ENCODE peak calls at places on chromosome 18, in seven cellular contexts. G is CD4-positive, alpha-beta T cell; S is adrenal gland; C is cardiac muscle cell; K is neural crest cell; T is PC-3; M is heart right ventricle. R is an unnamed sample.

GRCh38 chr18:79093986-79094385 is 24.8 kb downstream of the ATP9B start:
- DNase-seq in M (no peak), T (no peak), S (no peak), G (no peak), K (no peak), C (no peak), R (no peak)

GRCh38 chr18:8301427-8302172 is 307.6 kb upstream of the RAB12 start:
- DNase-seq in S (no peak), C (peak), M (no peak), T (peak), G (no peak), K (no peak), R (no peak)

GRCh38 chr18:34990571-34990970 is 50.6 kb upstream of the MAPRE2 start:
- DNase-seq in S (peak), K (no peak), T (peak), G (no peak), M (no peak), C (no peak), R (no peak)

GRCh38 chr18:70072678-70073077 is 125.0 kb upstream of the CD226 start:
- DNase-seq in G (no peak), K (no peak), S (no peak), M (no peak), C (peak), T (peak), R (no peak)

GRCh38 chr18:50638623-50639398 is 78.9 kb downstream of the MAPK4 start:
- DNase-seq in T (no peak), C (peak), K (no peak), G (no peak), S (no peak), M (no peak), R (no peak)

GRCh38 chr18:45324489-45325111 is 290.7 kb upstream of the SLC14A2 start:
- DNase-seq in K (no peak), S (peak), M (no peak), C (no peak), T (peak), G (no peak), R (peak)

GRCh38 chr18:44309185-44309584 is 371.5 kb upstream of the SETBP1 start:
- DNase-seq in K (no peak), C (no peak), M (no peak), S (no peak), G (no peak), T (peak), R (no peak)

GRCh38 chr18:77161954-77162353 is 29.4 kb upstream of the MBP start:
- DNase-seq in G (no peak), T (peak), C (no peak), M (no peak), S (no peak), K (no peak), R (no peak)

GRCh38 chr18:29840101-29840500 is 1202.4 kb downstream of the DSC3 start:
- DNase-seq in G (no peak), T (peak), S (no peak), K (no peak), C (no peak), M (no peak), R (no peak)

GRCh38 chr18:79396431-79397287 is 929 bp downstream of the NFATC1 start:
- DNase-seq in G (peak), C (peak), M (peak), K (no peak), S (no peak), T (peak), R (peak)

GRCh38 chr18:7750095-7750663 is 183.1 kb downstream of the PTPRM start:
- DNase-seq in G (no peak), K (no peak), M (no peak), T (no peak), S (no peak), C (no peak), R (no peak)

GRCh38 chr18:46518438-46518837 is 138.6 kb downstream of the LOXHD1 start:
- DNase-seq in K (no peak), C (peak), G (no peak), M (peak), T (peak), S (no peak), R (no peak)

GRCh38 chr18:59837586-59837985 is 62.2 kb upstream of the PMAIP1 start:
- DNase-seq in G (peak), S (peak), C (peak), K (peak), T (peak), M (peak), R (peak)

GRCh38 chr18:44198296-44199284 is 482.1 kb upstream of the SETBP1 start:
- DNase-seq in G (no peak), C (no peak), T (no peak), K (no peak), S (no peak), M (no peak), R (no peak)

GRCh38 chr18:45567123-45567522 is 48.2 kb upstream of the SLC14A2 start:
- DNase-seq in C (peak), T (no peak), M (no peak), K (no peak), G (no peak), S (peak), R (no peak)

GRCh38 chr18:13566941-13567762 is 159.2 kb downstream of the FAM210A start:
- DNase-seq in C (peak), M (peak), K (no peak), G (no peak), S (peak), T (no peak), R (peak)

GRCh38 chr18:59570101-59570875 is 126.9 kb downstream of the CCBE1 start:
- DNase-seq in G (no peak), M (no peak), T (no peak), K (peak), C (no peak), S (no peak), R (no peak)

GRCh38 chr18:50629148-50629631 is 69.3 kb downstream of the MAPK4 start:
- DNase-seq in K (no peak), G (no peak), T (peak), M (no peak), S (no peak), C (no peak), R (no peak)

GRCh38 chr18:42255908-42256765 is 301.1 kb downstream of the PIK3C3 start:
- DNase-seq in M (no peak), S (no peak), K (no peak), T (no peak), G (no peak), C (no peak), R (no peak)

GRCh38 chr18:3594760-3595241 is 144.8 kb downstream of the TGIF1 start:
- DNase-seq in M (no peak), K (no peak), T (peak), C (no peak), S (peak), G (no peak), R (no peak)

GRCh38 chr18:46706968-46707367 is 49.9 kb downstream of the ST8SIA5 start:
- DNase-seq in C (no peak), M (no peak), K (no peak), S (peak), G (no peak), T (peak), R (no peak)

GRCh38 chr18:76713432-76713831 is 108.9 kb upstream of the ZNF236 start:
- DNase-seq in K (no peak), T (no peak), S (no peak), C (no peak), M (no peak), G (no peak), R (no peak)

GRCh38 chr18:77547757-77548156 is 298.1 kb downstream of the GALR1 start:
- DNase-seq in S (no peak), T (no peak), C (no peak), K (no peak), G (no peak), M (peak), R (no peak)

GRCh38 chr18:45384137-45384998 is 230.9 kb upstream of the SLC14A2 start:
- DNase-seq in M (peak), G (no peak), C (peak), K (peak), T (peak), S (peak), R (peak)

GRCh38 chr18:70261141-70261788 is 27.6 kb upstream of the SOCS6 start:
- DNase-seq in C (no peak), S (no peak), G (no peak), T (no peak), K (no peak), M (no peak), R (no peak)

GRCh38 chr18:26579941-26580618 is 31.7 kb upstream of the KCTD1 start:
- DNase-seq in T (peak), C (no peak), K (no peak), S (no peak), G (no peak), M (no peak), R (peak)

GRCh38 chr18:58362027-58362575 is 266.8 kb downstream of the ALPK2 start:
- DNase-seq in G (no peak), C (no peak), S (no peak), T (peak), M (peak), K (no peak), R (no peak)

GRCh38 chr18:62634471-62634870 is 80.9 kb upstream of the PHLPP1 start:
- DNase-seq in M (no peak), S (no peak), G (no peak), C (no peak), K (no peak), T (peak), R (no peak)

GRCh38 chr18:13381907-13382682 is 163.5 kb downstream of the LDLRAD4 start:
- DNase-seq in T (no peak), S (peak), G (no peak), M (peak), K (no peak), C (peak), R (peak)

DNA sequence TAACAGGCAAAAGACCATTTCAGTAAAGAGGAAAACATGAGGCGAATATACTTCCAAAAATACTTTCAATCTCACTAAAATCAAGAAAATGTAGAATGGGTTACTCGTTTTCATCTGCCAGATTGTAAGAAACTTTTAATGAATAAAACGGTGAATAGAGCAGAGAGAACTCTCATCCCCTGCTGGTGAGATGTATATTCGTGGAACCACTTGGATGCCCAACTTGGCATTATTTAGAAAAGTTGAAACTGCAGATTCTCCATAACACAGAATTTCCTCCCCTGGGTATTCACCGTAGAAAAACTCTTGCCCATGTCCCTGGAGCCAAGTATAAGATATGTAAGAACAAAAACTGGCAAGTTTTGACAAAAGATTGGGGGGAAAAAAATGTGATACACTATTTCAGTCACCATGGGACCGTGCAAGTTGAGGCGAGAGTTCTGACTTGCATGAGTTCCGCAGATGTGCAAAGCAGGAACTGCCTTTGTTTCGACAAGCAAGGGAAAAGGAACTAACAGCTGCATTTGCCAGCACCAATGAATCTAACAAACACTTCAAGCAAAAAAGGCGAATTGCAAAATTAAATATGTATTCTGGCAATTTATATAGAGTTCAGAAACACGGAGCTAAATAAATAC is 14.8 kb downstream of the TIMM21 start:
- DNase-seq in T (no peak), K (no peak), G (no peak), M (no peak), C (no peak), S (no peak), R (no peak)
- TF ChIP-seq CTCF in T (no peak), K (no peak), G (no peak), M (no peak), C (no peak), S (no peak), R (no peak)

DNA sequence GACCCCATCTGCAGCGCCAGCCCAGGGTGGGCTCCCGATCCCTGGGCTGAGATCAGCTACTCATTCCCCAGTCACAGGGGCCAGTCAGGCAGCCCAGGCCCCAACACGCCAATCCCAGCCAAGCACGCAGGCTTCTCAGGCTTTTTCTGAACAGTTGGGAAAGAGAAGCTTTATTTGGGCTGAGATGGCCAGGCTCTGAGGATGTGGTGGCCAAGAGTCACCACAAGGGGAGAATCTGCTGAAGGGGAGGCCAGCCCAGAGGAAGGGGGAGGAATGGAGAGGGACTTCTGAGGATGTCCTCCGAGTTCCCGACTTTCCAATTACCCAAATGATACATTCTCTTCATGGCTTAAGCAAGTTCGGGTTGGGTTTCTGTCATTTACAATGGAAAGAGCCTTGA is 2.8 kb upstream of the DIPK1C start:
- DNase-seq in S (no peak), K (no peak), G (no peak), T (no peak), M (no peak), C (no peak), R (no peak)
- TF ChIP-seq CTCF in S (no peak), K (peak), G (no peak), T (no peak), M (peak), C (peak), R (no peak)

GRCh38 chr18:12092398-12093229 is 1.0 kb upstream of the ANKRD62 start:
- DNase-seq in K (no peak), G (no peak), M (no peak), T (peak), S (no peak), C (peak), R (no peak)
- TF ChIP-seq CTCF in K (peak), G (no peak), M (peak), T (peak), S (no peak), C (no peak), R (no peak)

GRCh38 chr18:36412778-36413177 is 115.3 kb downstream of the FHOD3 start:
- DNase-seq in C (peak), S (no peak), T (peak), G (no peak), M (no peak), K (no peak), R (no peak)
- TF ChIP-seq CTCF in C (peak), S (no peak), T (peak), G (no peak), M (peak), K (peak), R (no peak)

GRCh38 chr18:48776641-48777025 is 174.1 kb downstream of the SMAD7 start:
- DNase-seq in T (no peak), S (no peak), C (no peak), K (no peak), M (no peak), G (no peak), R (no peak)

GRCh38 chr18:48776161-48776555 is 174.6 kb downstream of the SMAD7 start:
- DNase-seq in S (no peak), C (no peak), M (no peak), G (no peak), T (no peak), K (no peak), R (no peak)

GRCh38 chr18:48778344-48779011 is 172.3 kb downstream of the SMAD7 start:
- DNase-seq in C (no peak), S (no peak), K (no peak), T (no peak), G (no peak), M (no peak), R (no peak)

GRCh38 chr18:48777026-48777736 is 173.6 kb downstream of the SMAD7 start:
- DNase-seq in G (peak), K (peak), C (peak), M (no peak), T (peak), S (peak), R (no peak)

DNA sequence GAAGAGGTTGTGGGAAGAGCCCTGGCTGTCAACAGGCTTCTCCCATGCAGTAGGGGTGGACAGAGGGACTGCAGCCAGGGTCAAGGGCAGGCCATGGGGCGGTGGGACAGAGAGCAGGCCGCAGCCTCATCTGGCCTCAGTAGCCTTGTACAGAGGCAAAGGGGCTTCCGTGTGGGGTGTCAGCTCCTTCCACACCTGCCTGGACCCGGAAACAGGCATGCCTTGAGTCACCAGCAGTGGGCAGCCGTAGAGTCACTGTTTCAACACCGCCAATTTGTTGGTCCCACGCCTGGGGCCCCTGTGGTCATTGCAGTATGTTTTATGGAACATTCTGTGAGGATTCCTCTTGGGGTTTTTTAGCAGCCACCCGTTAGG is 173.0 kb downstream of the SMAD7 start:
- DNase-seq in G (no peak), C (no peak), S (no peak), M (no peak), K (no peak), T (peak), R (no peak)
- TF ChIP-seq CTCF in G (no peak), C (peak), S (no peak), M (peak), K (no peak), T (no peak), R (no peak)